ENCODE peak calls at places on chromosome 15, in ten cellular contexts. One of them, this sample, is unnamed. For H3K4me1, the result is how much of the 10 kb centered on the place peaks cover.

GRCh38 chr15:64895285-64896065 is 16.2 kb upstream of the ANKDD1A start:
- DNase-seq in SK-N-SH: no peak
- DNase-seq in kidney: peak
- DNase-seq in tibial nerve: no peak
- DNase-seq in ovary: no peak
- DNase-seq in pancreas: no peak
- DNase-seq in colonic mucosa: no peak
- DNase-seq in A549: no peak
- DNase-seq in tibial artery: no peak
- DNase-seq in psoas muscle: peak
- DNase-seq in this sample: no peak

GRCh38 chr15:65110676-65111292 is 4.2 kb downstream of the UBAP1L start:
- DNase-seq in SK-N-SH: peak
- DNase-seq in kidney: no peak
- DNase-seq in tibial nerve: no peak
- DNase-seq in ovary: no peak
- DNase-seq in pancreas: no peak
- DNase-seq in colonic mucosa: no peak
- DNase-seq in A549: no peak
- DNase-seq in tibial artery: no peak
- DNase-seq in psoas muscle: no peak
- DNase-seq in this sample: no peak

GRCh38 chr15:41387646-41388045 is 14.7 kb downstream of the NDUFAF1 start:
- DNase-seq in SK-N-SH: no peak
- DNase-seq in kidney: no peak
- DNase-seq in tibial nerve: no peak
- DNase-seq in ovary: no peak
- DNase-seq in pancreas: no peak
- DNase-seq in colonic mucosa: no peak
- DNase-seq in A549: no peak
- DNase-seq in tibial artery: no peak
- DNase-seq in psoas muscle: no peak
- DNase-seq in this sample: no peak

GRCh38 chr15:89898628-89899302 is 5.0 kb upstream of the AP3S2 start:
- DNase-seq in SK-N-SH: peak
- DNase-seq in kidney: no peak
- DNase-seq in tibial nerve: no peak
- DNase-seq in ovary: no peak
- DNase-seq in pancreas: peak
- DNase-seq in colonic mucosa: no peak
- DNase-seq in A549: peak
- DNase-seq in tibial artery: no peak
- DNase-seq in psoas muscle: peak
- DNase-seq in this sample: peak

GRCh38 chr15:51185213-51185619 is 90.5 kb upstream of the TNFAIP8L3 start:
- DNase-seq in SK-N-SH: no peak
- DNase-seq in kidney: no peak
- DNase-seq in tibial nerve: no peak
- DNase-seq in ovary: no peak
- DNase-seq in pancreas: no peak
- DNase-seq in colonic mucosa: no peak
- DNase-seq in A549: no peak
- DNase-seq in tibial artery: no peak
- DNase-seq in psoas muscle: no peak
- DNase-seq in this sample: no peak

GRCh38 chr15:74295800-74296199 is 59.7 kb downstream of the CCDC33 start:
- DNase-seq in SK-N-SH: no peak
- DNase-seq in kidney: no peak
- DNase-seq in tibial nerve: no peak
- DNase-seq in ovary: no peak
- DNase-seq in pancreas: no peak
- DNase-seq in colonic mucosa: no peak
- DNase-seq in A549: no peak
- DNase-seq in tibial artery: no peak
- DNase-seq in psoas muscle: no peak
- DNase-seq in this sample: no peak

GRCh38 chr15:72406936-72407335 is 8.8 kb downstream of the TMEM202 start:
- DNase-seq in SK-N-SH: no peak
- DNase-seq in kidney: no peak
- DNase-seq in tibial nerve: no peak
- DNase-seq in ovary: no peak
- DNase-seq in pancreas: no peak
- DNase-seq in colonic mucosa: no peak
- DNase-seq in A549: no peak
- DNase-seq in tibial artery: no peak
- DNase-seq in psoas muscle: no peak
- DNase-seq in this sample: no peak

GRCh38 chr15:81955709-81956108 is 90.1 kb downstream of the MEX3B start:
- DNase-seq in SK-N-SH: no peak
- DNase-seq in kidney: no peak
- DNase-seq in tibial nerve: no peak
- DNase-seq in ovary: no peak
- DNase-seq in pancreas: no peak
- DNase-seq in colonic mucosa: no peak
- DNase-seq in A549: no peak
- DNase-seq in tibial artery: no peak
- DNase-seq in psoas muscle: no peak
- DNase-seq in this sample: no peak

GRCh38 chr15:74384566-74385441 is 17.4 kb upstream of the CYP11A1 start:
- DNase-seq in SK-N-SH: no peak
- DNase-seq in kidney: no peak
- DNase-seq in tibial nerve: no peak
- DNase-seq in ovary: no peak
- DNase-seq in pancreas: no peak
- DNase-seq in colonic mucosa: no peak
- DNase-seq in A549: peak
- DNase-seq in tibial artery: peak
- DNase-seq in psoas muscle: no peak
- DNase-seq in this sample: peak

GRCh38 chr15:55879181-55879580 is 114.2 kb downstream of the NEDD4 start:
- DNase-seq in SK-N-SH: no peak
- DNase-seq in kidney: no peak
- DNase-seq in tibial nerve: no peak
- DNase-seq in ovary: no peak
- DNase-seq in pancreas: no peak
- DNase-seq in colonic mucosa: no peak
- DNase-seq in A549: no peak
- DNase-seq in tibial artery: no peak
- DNase-seq in psoas muscle: no peak
- DNase-seq in this sample: no peak

GRCh38 chr15:78456391-78456790 is 18.4 kb downstream of the IREB2 start:
- DNase-seq in SK-N-SH: no peak
- DNase-seq in kidney: no peak
- DNase-seq in tibial nerve: no peak
- DNase-seq in ovary: no peak
- DNase-seq in pancreas: no peak
- DNase-seq in colonic mucosa: no peak
- DNase-seq in A549: no peak
- DNase-seq in tibial artery: no peak
- DNase-seq in psoas muscle: no peak
- DNase-seq in this sample: no peak

GRCh38 chr15:45276851-45277250 is 24.8 kb downstream of the SLC28A2 start:
- DNase-seq in SK-N-SH: peak
- DNase-seq in kidney: no peak
- DNase-seq in tibial nerve: no peak
- DNase-seq in ovary: no peak
- DNase-seq in pancreas: no peak
- DNase-seq in colonic mucosa: no peak
- DNase-seq in A549: peak
- DNase-seq in tibial artery: no peak
- DNase-seq in psoas muscle: no peak
- DNase-seq in this sample: no peak

GRCh38 chr15:43253431-43254403 is 13.0 kb downstream of the TGM5 start:
- DNase-seq in SK-N-SH: no peak
- DNase-seq in kidney: peak
- DNase-seq in tibial nerve: no peak
- DNase-seq in ovary: no peak
- DNase-seq in pancreas: peak
- DNase-seq in colonic mucosa: no peak
- DNase-seq in A549: no peak
- DNase-seq in tibial artery: no peak
- DNase-seq in psoas muscle: no peak
- DNase-seq in this sample: peak

GRCh38 chr15:64687167-64688085 is 88.0 kb downstream of the RBPMS2 start:
- DNase-seq in SK-N-SH: no peak
- DNase-seq in kidney: no peak
- DNase-seq in tibial nerve: no peak
- DNase-seq in ovary: peak
- DNase-seq in pancreas: no peak
- DNase-seq in colonic mucosa: no peak
- DNase-seq in A549: no peak
- DNase-seq in tibial artery: no peak
- DNase-seq in psoas muscle: no peak
- DNase-seq in this sample: no peak

GRCh38 chr15:69742361-69742760 is 289.7 kb downstream of the RPLP1 start:
- DNase-seq in SK-N-SH: no peak
- DNase-seq in kidney: no peak
- DNase-seq in tibial nerve: no peak
- DNase-seq in ovary: no peak
- DNase-seq in pancreas: no peak
- DNase-seq in colonic mucosa: no peak
- DNase-seq in A549: no peak
- DNase-seq in tibial artery: no peak
- DNase-seq in psoas muscle: no peak
- DNase-seq in this sample: no peak

GRCh38 chr15:49323207-49323606 is 99.8 kb upstream of the FGF7 start:
- DNase-seq in SK-N-SH: no peak
- DNase-seq in kidney: no peak
- DNase-seq in tibial nerve: no peak
- DNase-seq in ovary: no peak
- DNase-seq in pancreas: no peak
- DNase-seq in colonic mucosa: no peak
- DNase-seq in A549: no peak
- DNase-seq in tibial artery: no peak
- DNase-seq in psoas muscle: no peak
- DNase-seq in this sample: no peak

GRCh38 chr15:49314729-49315128 is 108.3 kb upstream of the FGF7 start:
- DNase-seq in SK-N-SH: no peak
- DNase-seq in kidney: no peak
- DNase-seq in tibial nerve: no peak
- DNase-seq in ovary: no peak
- DNase-seq in pancreas: no peak
- DNase-seq in colonic mucosa: no peak
- DNase-seq in A549: no peak
- DNase-seq in tibial artery: no peak
- DNase-seq in psoas muscle: peak
- DNase-seq in this sample: no peak

GRCh38 chr15:49315543-49315942 is 107.5 kb upstream of the FGF7 start:
- DNase-seq in SK-N-SH: peak
- DNase-seq in kidney: no peak
- DNase-seq in tibial nerve: no peak
- DNase-seq in ovary: no peak
- DNase-seq in pancreas: no peak
- DNase-seq in colonic mucosa: no peak
- DNase-seq in A549: no peak
- DNase-seq in tibial artery: no peak
- DNase-seq in psoas muscle: no peak
- DNase-seq in this sample: no peak

GRCh38 chr15:49320337-49320736 is 102.7 kb upstream of the FGF7 start:
- DNase-seq in SK-N-SH: no peak
- DNase-seq in kidney: no peak
- DNase-seq in tibial nerve: no peak
- DNase-seq in ovary: no peak
- DNase-seq in pancreas: no peak
- DNase-seq in colonic mucosa: no peak
- DNase-seq in A549: no peak
- DNase-seq in tibial artery: no peak
- DNase-seq in psoas muscle: no peak
- DNase-seq in this sample: no peak
- H3K27ac ChIP-seq in SK-N-SH: no peak
- H3K27ac ChIP-seq in kidney: no peak
- H3K27ac ChIP-seq in tibial nerve: no peak
- H3K27ac ChIP-seq in ovary: no peak
- H3K27ac ChIP-seq in pancreas: no peak
- H3K27ac ChIP-seq in colonic mucosa: no peak
- H3K27ac ChIP-seq in A549: no peak
- H3K27ac ChIP-seq in tibial artery: no peak
- H3K27ac ChIP-seq in psoas muscle: no peak
- H3K27ac ChIP-seq in this sample: no peak

DNA sequence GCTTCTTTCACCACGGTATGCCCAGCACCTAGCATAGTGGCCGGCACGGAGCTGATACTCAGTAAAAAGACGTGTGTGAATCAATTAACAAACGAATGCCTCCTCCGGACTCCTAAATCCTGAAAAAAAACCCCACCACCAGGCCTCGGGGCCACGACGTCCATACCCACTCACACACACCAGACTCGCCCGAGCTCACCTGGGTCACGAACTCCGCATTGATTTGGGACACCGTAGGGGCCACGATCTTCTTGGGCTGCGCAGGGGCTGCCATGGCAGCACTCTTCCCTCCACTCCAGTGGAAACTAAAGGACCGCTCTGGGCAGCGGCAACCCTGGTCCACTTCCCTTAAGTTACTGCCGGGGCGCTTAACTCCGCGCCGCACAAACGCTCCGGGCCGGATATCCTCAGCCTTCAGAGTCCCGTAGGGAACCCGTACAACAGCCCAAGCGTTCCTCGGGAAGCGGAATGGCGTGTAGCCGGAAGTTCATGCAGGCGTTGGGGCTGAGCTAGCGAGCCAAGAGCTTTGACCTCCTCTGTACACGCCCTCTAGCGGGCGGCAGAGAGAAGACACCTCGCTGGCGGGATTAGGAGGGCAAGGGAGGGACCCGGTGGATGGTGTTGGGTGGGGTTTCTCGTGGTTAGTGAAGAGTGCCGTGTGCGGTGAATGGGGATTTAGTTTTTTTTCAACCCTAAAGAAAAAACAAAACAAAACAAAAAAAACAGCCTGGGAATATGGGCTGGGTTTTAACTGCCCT is at the start of gene AQR:
- DNase-seq in SK-N-SH: peak
- DNase-seq in kidney: peak
- DNase-seq in tibial nerve: peak
- DNase-seq in ovary: peak
- DNase-seq in pancreas: peak
- DNase-seq in colonic mucosa: peak
- DNase-seq in A549: peak
- DNase-seq in tibial artery: peak
- DNase-seq in psoas muscle: peak
- DNase-seq in this sample: peak
- TF ChIP-seq CTCF in SK-N-SH: peak
- TF ChIP-seq CTCF in kidney: peak
- TF ChIP-seq CTCF in tibial nerve: peak
- TF ChIP-seq CTCF in ovary: peak
- TF ChIP-seq CTCF in pancreas: peak
- TF ChIP-seq CTCF in colonic mucosa: peak
- TF ChIP-seq CTCF in A549: peak
- TF ChIP-seq CTCF in tibial artery: peak
- TF ChIP-seq CTCF in psoas muscle: peak
- TF ChIP-seq CTCF in this sample: peak

GRCh38 chr15:57339321-57339720 is 37.0 kb upstream of the CGNL1 start:
- DNase-seq in SK-N-SH: no peak
- DNase-seq in kidney: no peak
- DNase-seq in tibial nerve: no peak
- DNase-seq in ovary: no peak
- DNase-seq in pancreas: no peak
- DNase-seq in colonic mucosa: no peak
- DNase-seq in A549: no peak
- DNase-seq in tibial artery: no peak
- DNase-seq in psoas muscle: no peak
- DNase-seq in this sample: no peak
- H3K4me1 ChIP-seq in SK-N-SH: under half
- H3K4me1 ChIP-seq in kidney: under half
- H3K4me1 ChIP-seq in tibial nerve: under half
- H3K4me1 ChIP-seq in ovary: under half
- H3K4me1 ChIP-seq in pancreas: under half
- H3K4me1 ChIP-seq in colonic mucosa: under half
- H3K4me1 ChIP-seq in A549: under half
- H3K4me1 ChIP-seq in tibial artery: under half
- H3K4me1 ChIP-seq in psoas muscle: under half
- H3K4me1 ChIP-seq in this sample: under half

GRCh38 chr15:76337739-76338554 is 1.4 kb downstream of the ISL2 start:
- DNase-seq in SK-N-SH: peak
- DNase-seq in kidney: no peak
- DNase-seq in tibial nerve: no peak
- DNase-seq in ovary: no peak
- DNase-seq in pancreas: no peak
- DNase-seq in colonic mucosa: no peak
- DNase-seq in A549: no peak
- DNase-seq in tibial artery: no peak
- DNase-seq in psoas muscle: no peak
- DNase-seq in this sample: no peak
- H3K27ac ChIP-seq in SK-N-SH: peak
- H3K27ac ChIP-seq in kidney: no peak
- H3K27ac ChIP-seq in tibial nerve: no peak
- H3K27ac ChIP-seq in ovary: no peak
- H3K27ac ChIP-seq in pancreas: no peak
- H3K27ac ChIP-seq in colonic mucosa: no peak
- H3K27ac ChIP-seq in A549: no peak
- H3K27ac ChIP-seq in tibial artery: no peak
- H3K27ac ChIP-seq in psoas muscle: no peak
- H3K27ac ChIP-seq in this sample: peak

This sample was measured in Peyer's patch.